ENCODE peak calls at places on chromosomes 2 and 18, in four cellular contexts. Z is hepatocyte; P is CD4-positive, CD25-positive, alpha-beta regulatory T cell; L is HCT116. O is an unnamed sample. For H3K4me1, the result is how much of the 10 kb centered on the place peaks cover.

GRCh38 chr2:143428700-143429099 is 299.5 kb downstream of the ARHGAP15 start:
- DNase-seq in Z (no peak), P (no peak), L (no peak), O (no peak)

GRCh38 chr2:118492335-118492734 is 355.1 kb downstream of the EN1 start:
- DNase-seq in P (no peak), Z (peak), L (peak), O (no peak)

GRCh38 chr18:23188391-23188790 is 53.1 kb downstream of the CABLES1 start:
- DNase-seq in Z (no peak), L (no peak), P (no peak), O (no peak)

GRCh38 chr2:132515010-132515409 is 98.4 kb downstream of the GPR39 start:
- DNase-seq in Z (peak), P (no peak), L (no peak), O (no peak)

GRCh38 chr2:170862503-170862902 is 45.8 kb downstream of the GAD1 start:
- DNase-seq in P (no peak), L (no peak), Z (no peak), O (no peak)

GRCh38 chr2:226622484-226622883 is 177.1 kb downstream of the IRS1 start:
- DNase-seq in P (no peak), L (no peak), Z (no peak), O (no peak)

GRCh38 chr2:961786-962185 is 11.1 kb downstream of the SNTG2 start:
- DNase-seq in Z (no peak), L (no peak), P (no peak), O (no peak)

GRCh38 chr2:226640501-226640900 is 159.1 kb downstream of the IRS1 start:
- DNase-seq in Z (no peak), P (no peak), L (no peak), O (no peak)

GRCh38 chr2:20450201-20451108 is 3.6 kb downstream of the RHOB start:
- DNase-seq in Z (peak), L (no peak), P (no peak), O (no peak)

GRCh38 chr2:216012133-216012829 is 1.1 kb downstream of the MREG start:
- DNase-seq in Z (peak), P (no peak), L (no peak), O (no peak)

GRCh38 chr2:16852651-16853050 is 187.0 kb upstream of the CYRIA start:
- DNase-seq in L (no peak), P (no peak), Z (no peak), O (no peak)

GRCh38 chr2:68862889-68863288 is 8.3 kb downstream of the BMP10 start:
- DNase-seq in Z (no peak), L (no peak), P (no peak), O (no peak)

GRCh38 chr2:119856469-119856901 is 96.8 kb downstream of the PTPN4 start:
- DNase-seq in Z (no peak), P (no peak), L (no peak), O (no peak)

GRCh38 chr2:140061240-140061639 is 1281.0 kb upstream of the NXPH2 start:
- DNase-seq in P (no peak), Z (no peak), L (no peak), O (no peak)

GRCh38 chr2:198054299-198054698 is 249.9 kb downstream of the PLCL1 start:
- DNase-seq in Z (peak), P (peak), L (peak), O (peak)

GRCh38 chr2:58852243-58852642 is 611.1 kb upstream of the FANCL start:
- DNase-seq in P (no peak), Z (no peak), L (no peak), O (no peak)

GRCh38 chr2:178718283-178718682 is 88.9 kb downstream of the TTN start:
- DNase-seq in Z (no peak), L (no peak), P (no peak), O (no peak)

GRCh38 chr2:39954346-39954745 is 175.3 kb upstream of the THUMPD2 start:
- DNase-seq in L (no peak), P (no peak), Z (no peak), O (no peak)

GRCh38 chr2:172813314-172813888 is 77.8 kb downstream of the RAPGEF4 start:
- DNase-seq in L (no peak), P (no peak), Z (peak), O (no peak)

GRCh38 chr2:217277646-217278048 is 417.8 kb upstream of the TNP1 start:
- DNase-seq in Z (peak), L (no peak), P (no peak), O (no peak)

GRCh38 chr2:215535726-215536125 is 99.9 kb upstream of the FN1 start:
- DNase-seq in P (no peak), Z (no peak), L (no peak), O (no peak)

GRCh38 chr2:55120634-55121359 is 70.5 kb upstream of the RTN4 start:
- DNase-seq in P (no peak), L (no peak), Z (peak), O (no peak)

GRCh38 chr2:18831916-18832510 is 242.6 kb upstream of the NT5C1B start:
- DNase-seq in Z (no peak), P (no peak), L (no peak), O (no peak)

GRCh38 chr2:70999362-70999761 is 4.7 kb upstream of the TEX261 start:
- DNase-seq in P (no peak), Z (no peak), L (no peak), O (no peak)

GRCh38 chr2:102809291-102810189 is 47.7 kb downstream of the TMEM182 start:
- DNase-seq in P (no peak), Z (peak), L (no peak), O (no peak)

GRCh38 chr18:12559319-12559718 is 98.6 kb downstream of the SPIRE1 start:
- DNase-seq in P (no peak), L (no peak), Z (no peak), O (no peak)

GRCh38 chr2:125227843-125228392 is 1202.8 kb downstream of the CNTNAP5 start:
- DNase-seq in L (no peak), Z (no peak), P (no peak), O (no peak)

GRCh38 chr2:238636269-238637073 is 209.7 kb downstream of the ASB1 start:
- DNase-seq in P (no peak), Z (no peak), L (no peak), O (no peak)

GRCh38 chr2:224369028-224369632 is 32.8 kb downstream of the FAM124B start:
- DNase-seq in L (peak), Z (peak), P (peak), O (no peak)

GRCh38 chr2:227472265-227473018 is 486 bp downstream of the AGFG1 start:
- DNase-seq in L (no peak), P (peak), Z (peak), O (no peak)

GRCh38 chr18:58669731-58670379 is 1.4 kb upstream of the MALT1 start:
- DNase-seq in Z (no peak), L (peak), P (no peak), O (peak)

GRCh38 chr2:144479659-144480058 is 40.3 kb downstream of the ZEB2 start:
- DNase-seq in P (no peak), L (no peak), Z (no peak), O (no peak)

GRCh38 chr2:110748489-110748867 is 16.1 kb downstream of the ACOXL start:
- DNase-seq in Z (no peak), L (no peak), P (peak), O (peak)

GRCh38 chr2:39696072-39696471 is 30.4 kb downstream of the TMEM178A start:
- DNase-seq in Z (peak), L (no peak), P (no peak), O (no peak)

GRCh38 chr2:70901235-70902066 is 34.2 kb upstream of the ATP6V1B1 start:
- DNase-seq in L (no peak), Z (peak), P (no peak), O (no peak)

GRCh38 chr18:34871435-34871834 is 161.3 kb downstream of the DTNA start:
- DNase-seq in L (no peak), P (no peak), Z (no peak), O (no peak)

GRCh38 chr2:48738806-48739205 is 16.7 kb downstream of the LHCGR start:
- DNase-seq in Z (no peak), P (no peak), L (no peak), O (no peak)

GRCh38 chr2:19264847-19265246 is 93.6 kb downstream of the OSR1 start:
- DNase-seq in L (no peak), Z (no peak), P (no peak), O (no peak)

DNA sequence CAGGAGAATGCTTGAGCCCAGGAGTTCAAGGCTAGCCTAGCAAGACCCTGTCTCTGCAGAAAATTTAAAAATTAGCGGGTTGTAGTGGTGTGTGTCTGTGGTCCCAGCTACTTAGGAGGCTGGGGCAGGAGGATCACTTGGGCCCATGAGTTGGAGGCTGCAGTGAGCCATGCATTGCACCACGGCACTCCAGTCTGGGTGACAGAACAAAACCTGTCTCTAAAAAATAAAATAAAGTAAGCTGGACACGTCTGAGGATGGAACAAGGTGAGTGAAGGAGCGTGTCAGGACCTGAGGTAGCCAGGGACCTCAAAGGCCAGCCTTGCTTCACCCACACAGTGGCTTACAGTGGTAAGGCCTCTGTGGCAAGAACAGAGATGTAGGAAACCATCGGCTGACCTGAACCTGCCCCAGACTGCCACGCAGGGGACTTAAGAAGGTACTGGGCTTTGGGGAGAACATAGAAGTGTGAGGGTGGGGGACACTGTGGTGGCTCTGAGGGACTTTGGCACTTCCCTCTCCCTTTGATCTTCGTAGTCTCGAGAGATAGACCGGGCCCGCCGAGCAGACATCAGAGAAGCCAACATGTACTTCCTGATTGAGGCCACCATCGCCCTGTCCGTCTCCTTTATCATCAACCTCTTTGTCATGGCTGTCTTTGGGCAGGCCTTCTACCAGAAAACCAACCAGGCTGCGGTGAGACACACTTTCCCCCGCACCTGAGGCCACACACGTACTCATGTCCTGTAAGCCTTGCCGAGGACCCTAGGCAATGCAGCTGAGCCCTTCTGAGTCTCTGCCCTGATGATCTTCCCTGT is 7.5 kb downstream of the SLC11A1 start:
- DNase-seq in P (no peak), L (no peak), Z (peak), O (no peak)
- H3K4me1 ChIP-seq in P (under half), L (under half), Z (under half), O (under half)

GRCh38 chr2:129912871-129913694 is 66.4 kb upstream of the RAB6C start:
- DNase-seq in Z (no peak), P (no peak), L (no peak), O (no peak)

GRCh38 chr2:129913695-129914495 is 65.6 kb upstream of the RAB6C start:
- DNase-seq in L (no peak), P (no peak), Z (no peak), O (no peak)

GRCh38 chr2:129912066-129912820 is 67.2 kb upstream of the RAB6C start:
- DNase-seq in P (no peak), L (no peak), Z (no peak), O (no peak)

GRCh38 chr2:129915303-129915840 is 64.1 kb upstream of the RAB6C start:
- DNase-seq in L (no peak), Z (no peak), P (no peak), O (no peak)

GRCh38 chr2:129914538-129915302 is 64.7 kb upstream of the RAB6C start:
- DNase-seq in P (no peak), Z (no peak), L (no peak), O (no peak)
- H3K4me3 ChIP-seq in P (no peak), Z (no peak), L (no peak), O (no peak)

DNA sequence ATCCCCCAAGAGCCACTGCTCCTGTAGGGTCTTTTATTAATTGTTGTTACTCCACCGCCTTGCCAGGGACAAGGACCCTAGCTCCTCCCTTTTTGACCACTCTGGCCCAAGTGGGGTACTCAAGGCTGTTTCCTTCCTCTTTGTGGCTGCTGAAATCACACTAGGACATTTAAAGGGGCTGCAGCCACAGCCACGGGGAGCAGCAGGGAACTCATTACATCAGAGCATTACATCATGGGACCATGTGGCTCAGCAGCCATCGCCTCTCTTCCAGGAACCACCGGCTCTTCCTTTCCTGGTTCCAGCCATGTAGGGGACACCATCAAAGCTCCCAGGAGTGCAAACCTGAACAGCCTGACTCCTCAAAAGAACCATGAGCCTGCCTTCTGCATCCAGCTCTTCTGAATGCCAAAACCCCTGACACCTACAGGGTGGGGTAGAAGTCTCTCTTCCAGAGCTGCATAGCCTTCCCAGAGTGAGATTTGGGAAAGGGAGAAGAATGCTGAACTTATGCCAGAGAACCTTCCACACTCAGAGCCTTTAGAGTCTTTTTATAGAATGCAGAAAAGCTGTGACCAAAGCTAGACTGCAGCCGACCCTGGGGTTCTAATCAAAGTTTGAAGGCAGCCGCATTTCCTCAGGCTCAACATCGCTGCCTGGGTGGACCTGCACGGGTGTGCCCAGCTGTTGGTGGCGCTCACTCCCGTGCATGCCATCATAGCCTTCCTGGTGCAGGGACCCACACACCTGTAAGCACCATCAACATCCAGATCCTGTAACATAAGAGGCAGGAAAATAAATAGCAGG is 121.7 kb downstream of the KLHL29 start:
- DNase-seq in P (no peak), Z (no peak), L (no peak), O (no peak)
- H3K27ac ChIP-seq in P (no peak), Z (no peak), L (no peak), O (no peak)

GRCh38 chr2:27958711-27959378 is 68.3 kb downstream of the BABAM2 start:
- DNase-seq in Z (no peak), L (no peak), P (no peak), O (no peak)

GRCh38 chr2:27959496-27959895 is 69.0 kb downstream of the BABAM2 start:
- DNase-seq in P (no peak), Z (no peak), L (no peak), O (no peak)

GRCh38 chr2:27963454-27963853 is 72.9 kb downstream of the BABAM2 start:
- DNase-seq in L (no peak), P (no peak), Z (no peak), O (no peak)

GRCh38 chr2:27961997-27962396 is 71.5 kb downstream of the BABAM2 start:
- DNase-seq in P (no peak), Z (no peak), L (no peak), O (no peak)

DNA sequence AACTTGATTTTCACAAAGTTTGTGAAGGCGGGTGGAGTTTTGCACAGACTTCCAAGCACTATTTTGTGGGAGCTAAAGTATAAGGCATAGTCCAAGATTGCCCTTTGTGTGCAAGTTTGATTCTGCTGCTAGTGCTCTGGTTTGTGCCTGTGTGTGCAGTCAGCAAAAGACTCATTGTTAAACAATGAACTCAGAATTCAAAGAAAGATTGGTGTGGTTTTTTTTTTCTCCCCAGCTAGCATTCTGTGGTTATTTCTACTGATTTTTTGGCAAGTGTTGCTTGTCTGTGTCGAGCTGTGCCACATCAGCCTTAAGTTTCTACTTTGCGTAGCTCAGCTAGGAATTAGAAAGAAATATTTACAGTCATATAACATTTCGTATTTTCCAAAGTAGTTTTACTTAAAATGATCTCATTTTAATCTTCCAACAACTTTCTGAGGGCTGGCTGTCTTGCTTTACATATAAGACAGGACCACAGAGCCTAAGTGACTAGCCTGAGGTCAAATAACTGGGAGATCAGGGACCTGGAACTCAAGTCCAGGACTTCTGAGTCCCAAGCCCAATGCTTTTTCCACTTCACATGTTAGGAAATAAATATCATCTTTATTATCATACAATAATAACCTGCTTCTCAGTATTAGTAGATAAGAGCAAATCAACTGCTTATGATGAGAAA is 69.8 kb downstream of the BABAM2 start:
- DNase-seq in P (peak), L (no peak), Z (peak), O (peak)
- H3K4me1 ChIP-seq in P (under half), L (under half), Z (under half), O (half or more)

GRCh38 chr18:76610933-76611749 is 116.1 kb upstream of the ZNF516 start:
- DNase-seq in P (no peak), Z (peak), L (no peak), O (no peak)
- H3K4me3 ChIP-seq in P (no peak), Z (no peak), L (no peak), O (no peak)

DNA sequence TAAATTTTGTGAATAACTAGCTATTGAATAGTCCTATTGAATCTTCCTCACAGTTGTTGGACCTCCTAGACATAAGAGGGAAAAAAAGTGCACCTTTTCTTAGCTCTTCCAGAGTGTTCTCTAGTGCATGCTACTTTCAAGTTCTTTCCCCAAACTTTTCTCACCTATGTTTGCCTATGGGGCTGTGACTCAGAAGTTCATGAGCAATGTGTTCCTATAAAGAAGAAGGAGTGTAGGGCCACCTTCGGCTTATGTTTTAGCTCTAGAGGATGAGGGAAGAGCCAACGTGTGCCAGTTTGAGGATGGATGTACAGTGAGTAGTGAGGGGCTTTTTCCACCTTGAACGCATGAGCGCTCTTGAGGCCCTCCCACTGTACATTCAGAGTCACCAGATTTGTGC is 27.0 kb upstream of the HNMT start:
- DNase-seq in P (no peak), L (no peak), Z (no peak), O (no peak)
- H3K27ac ChIP-seq in P (no peak), L (no peak), Z (no peak), O (no peak)